ENCODE peak calls at places on chromosomes 11 and 22, in four cellular contexts. One of them, this sample, is unnamed.

GRCh38 chr22:32661296-32661695 is 140.2 kb upstream of the TIMP3 start:
- DNase-seq in bronchial epithelial cell: peak; percentile 49
- DNase-seq in omental fat pad: peak; percentile 35
- DNase-seq in BE2C: no peak
- DNase-seq in this sample: no peak

GRCh38 chr11:126355926-126356897 is 726 bp downstream of the ST3GAL4 start:
- DNase-seq in bronchial epithelial cell: no peak
- DNase-seq in omental fat pad: no peak
- DNase-seq in BE2C: no peak
- DNase-seq in this sample: peak; percentile 50

GRCh38 chr11:18578975-18579598 is 9.4 kb downstream of the UEVLD start:
- DNase-seq in bronchial epithelial cell: no peak
- DNase-seq in omental fat pad: no peak
- DNase-seq in BE2C: no peak
- DNase-seq in this sample: no peak

GRCh38 chr11:75786101-75786736 is 17.6 kb downstream of the DGAT2 start:
- DNase-seq in bronchial epithelial cell: no peak
- DNase-seq in omental fat pad: no peak
- DNase-seq in BE2C: no peak
- DNase-seq in this sample: no peak

GRCh38 chr11:128040603-128041002 is 546.8 kb downstream of the ETS1 start:
- DNase-seq in bronchial epithelial cell: no peak
- DNase-seq in omental fat pad: no peak
- DNase-seq in BE2C: no peak
- DNase-seq in this sample: no peak

GRCh38 chr11:123429336-123429735 is 733 bp upstream of the GRAMD1B start:
- DNase-seq in bronchial epithelial cell: peak; percentile 49
- DNase-seq in omental fat pad: no peak
- DNase-seq in BE2C: no peak
- DNase-seq in this sample: no peak

GRCh38 chr11:76408171-76408965 is 27.2 kb downstream of the GVQW3 start:
- DNase-seq in bronchial epithelial cell: no peak
- DNase-seq in omental fat pad: no peak
- DNase-seq in BE2C: peak; percentile 69
- DNase-seq in this sample: no peak

GRCh38 chr22:37999640-38000272 is 15.4 kb upstream of the SOX10 start:
- DNase-seq in bronchial epithelial cell: peak; percentile 95
- DNase-seq in omental fat pad: no peak
- DNase-seq in BE2C: peak; percentile 86
- DNase-seq in this sample: no peak

GRCh38 chr22:43919106-43919965 is 4.3 kb upstream of the PNPLA3 start:
- DNase-seq in bronchial epithelial cell: no peak
- DNase-seq in omental fat pad: no peak
- DNase-seq in BE2C: no peak
- DNase-seq in this sample: no peak

GRCh38 chr11:32817181-32817842 is 12.4 kb upstream of the PRRG4 start:
- DNase-seq in bronchial epithelial cell: peak; percentile 59
- DNase-seq in omental fat pad: no peak
- DNase-seq in BE2C: no peak
- DNase-seq in this sample: no peak

GRCh38 chr11:17352925-17353227 is 1.3 kb downstream of the NCR3LG1 start:
- DNase-seq in bronchial epithelial cell: no peak
- DNase-seq in omental fat pad: no peak
- DNase-seq in BE2C: no peak
- DNase-seq in this sample: no peak

GRCh38 chr11:69574383-69575255 is 66.3 kb upstream of the CCND1 start:
- DNase-seq in bronchial epithelial cell: no peak
- DNase-seq in omental fat pad: no peak
- DNase-seq in BE2C: peak; percentile 5
- DNase-seq in this sample: no peak

GRCh38 chr22:37223965-37224551 is 11.8 kb upstream of the SSTR3 start:
- DNase-seq in bronchial epithelial cell: no peak
- DNase-seq in omental fat pad: no peak
- DNase-seq in BE2C: no peak
- DNase-seq in this sample: no peak

GRCh38 chr22:25666308-25666707 is 75.7 kb upstream of the MYO18B start:
- DNase-seq in bronchial epithelial cell: no peak
- DNase-seq in omental fat pad: no peak
- DNase-seq in BE2C: peak; percentile 37
- DNase-seq in this sample: no peak

GRCh38 chr11:117220568-117220967 is 11.3 kb downstream of the PCSK7 start:
- DNase-seq in bronchial epithelial cell: no peak
- DNase-seq in omental fat pad: peak; percentile 23
- DNase-seq in BE2C: no peak
- DNase-seq in this sample: no peak

GRCh38 chr11:69702239-69702668 is 1.6 kb downstream of the FGF19 start:
- DNase-seq in bronchial epithelial cell: no peak
- DNase-seq in omental fat pad: no peak
- DNase-seq in BE2C: no peak
- DNase-seq in this sample: no peak

DNA sequence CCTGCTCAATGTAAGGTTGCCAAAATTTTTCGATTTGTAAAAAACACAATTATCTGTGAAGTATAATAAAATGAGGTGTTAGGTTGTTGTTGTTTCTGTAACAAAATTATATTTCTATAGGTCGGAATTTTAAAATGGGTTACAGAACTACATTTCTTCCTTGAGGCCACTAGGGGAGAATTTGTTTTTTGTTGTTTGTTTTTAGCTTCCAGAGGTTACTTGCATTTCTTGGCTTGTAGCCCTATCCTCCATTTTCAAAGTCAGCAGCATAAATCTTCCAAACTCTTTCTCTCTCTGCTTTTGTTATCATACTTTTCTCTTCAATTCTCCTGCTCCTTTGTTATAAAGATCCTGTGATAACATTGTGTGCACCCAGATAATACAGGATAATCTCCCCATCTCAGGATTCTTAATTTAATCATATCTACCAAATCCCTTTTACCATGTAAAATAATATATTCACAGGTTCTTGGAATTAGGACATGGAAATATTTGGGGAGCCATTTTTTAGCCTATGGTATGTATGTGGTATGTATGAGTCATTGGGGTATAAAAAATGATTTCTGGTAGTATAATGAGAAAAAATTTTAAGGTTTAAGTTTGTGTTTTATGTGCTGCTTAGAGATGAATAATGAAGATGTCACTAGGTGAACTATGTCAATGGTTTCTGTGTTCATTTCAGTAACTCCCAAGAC is 9.4 kb upstream of the PATL1 start:
- DNase-seq in bronchial epithelial cell: no peak
- DNase-seq in omental fat pad: no peak
- DNase-seq in BE2C: no peak
- DNase-seq in this sample: no peak
- TF ChIP-seq CTCF in bronchial epithelial cell: no peak
- TF ChIP-seq CTCF in omental fat pad: no peak
- TF ChIP-seq CTCF in BE2C: no peak
- TF ChIP-seq CTCF in this sample: peak; percentile 30

DNA sequence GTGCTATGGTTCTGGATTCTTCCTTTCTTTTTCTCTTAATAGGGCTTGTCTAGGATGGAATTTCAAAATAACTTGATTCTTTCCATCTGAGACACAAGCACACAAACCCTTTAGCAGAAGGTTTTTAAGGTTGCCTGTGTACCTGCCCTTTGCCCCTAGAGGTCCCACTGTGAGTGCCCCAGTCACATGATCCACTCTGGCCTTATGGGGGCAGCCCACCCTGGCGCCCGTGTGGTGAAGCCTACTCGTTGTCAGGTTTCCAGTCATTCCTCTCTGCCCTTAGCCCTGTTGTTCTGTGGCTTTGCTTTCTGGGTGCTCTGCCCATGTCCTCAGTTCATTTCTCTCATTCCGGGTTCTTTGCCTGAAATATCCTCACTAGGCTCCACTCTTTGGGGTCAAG is 51.8 kb downstream of the ZNRF3 start:
- DNase-seq in bronchial epithelial cell: no peak
- DNase-seq in omental fat pad: no peak
- DNase-seq in BE2C: no peak
- DNase-seq in this sample: no peak
- TF ChIP-seq CTCF in bronchial epithelial cell: no peak
- TF ChIP-seq CTCF in omental fat pad: no peak
- TF ChIP-seq CTCF in BE2C: no peak
- TF ChIP-seq CTCF in this sample: no peak

GRCh38 chr11:121157756-121158155 is 56.7 kb downstream of the TECTA start:
- DNase-seq in bronchial epithelial cell: no peak
- DNase-seq in omental fat pad: no peak
- DNase-seq in BE2C: no peak
- DNase-seq in this sample: no peak

GRCh38 chr11:121154473-121154872 is 53.4 kb downstream of the TECTA start:
- DNase-seq in bronchial epithelial cell: no peak
- DNase-seq in omental fat pad: no peak
- DNase-seq in BE2C: no peak
- DNase-seq in this sample: no peak

GRCh38 chr11:121152764-121153163 is 51.7 kb downstream of the TECTA start:
- DNase-seq in bronchial epithelial cell: no peak
- DNase-seq in omental fat pad: no peak
- DNase-seq in BE2C: no peak
- DNase-seq in this sample: no peak

GRCh38 chr11:121153472-121153871 is 52.4 kb downstream of the TECTA start:
- DNase-seq in bronchial epithelial cell: no peak
- DNase-seq in omental fat pad: no peak
- DNase-seq in BE2C: no peak
- DNase-seq in this sample: no peak
- TF ChIP-seq CTCF in bronchial epithelial cell: no peak
- TF ChIP-seq CTCF in omental fat pad: no peak
- TF ChIP-seq CTCF in BE2C: peak; percentile 13
- TF ChIP-seq CTCF in this sample: no peak

GRCh38 chr11:111982532-111983186 is 42.5 kb upstream of the DLAT start:
- DNase-seq in bronchial epithelial cell: no peak
- DNase-seq in omental fat pad: no peak
- DNase-seq in BE2C: no peak
- DNase-seq in this sample: no peak

GRCh38 chr11:111982019-111982464 is 43.2 kb upstream of the DLAT start:
- DNase-seq in bronchial epithelial cell: peak; percentile 65
- DNase-seq in omental fat pad: no peak
- DNase-seq in BE2C: peak; percentile 66
- DNase-seq in this sample: peak; percentile 72

GRCh38 chr11:111981270-111981669 is 43.9 kb upstream of the DLAT start:
- DNase-seq in bronchial epithelial cell: no peak
- DNase-seq in omental fat pad: no peak
- DNase-seq in BE2C: no peak
- DNase-seq in this sample: no peak

GRCh38 chr11:111986589-111986988 is 38.6 kb upstream of the DLAT start:
- DNase-seq in bronchial epithelial cell: peak; percentile 33
- DNase-seq in omental fat pad: no peak
- DNase-seq in BE2C: no peak
- DNase-seq in this sample: no peak

GRCh38 chr11:111983187-111983986 is 41.8 kb upstream of the DLAT start:
- DNase-seq in bronchial epithelial cell: peak; percentile 78
- DNase-seq in omental fat pad: no peak
- DNase-seq in BE2C: no peak
- DNase-seq in this sample: no peak
- TF ChIP-seq CTCF in bronchial epithelial cell: peak; percentile 11
- TF ChIP-seq CTCF in omental fat pad: no peak
- TF ChIP-seq CTCF in BE2C: no peak
- TF ChIP-seq CTCF in this sample: no peak

DNA sequence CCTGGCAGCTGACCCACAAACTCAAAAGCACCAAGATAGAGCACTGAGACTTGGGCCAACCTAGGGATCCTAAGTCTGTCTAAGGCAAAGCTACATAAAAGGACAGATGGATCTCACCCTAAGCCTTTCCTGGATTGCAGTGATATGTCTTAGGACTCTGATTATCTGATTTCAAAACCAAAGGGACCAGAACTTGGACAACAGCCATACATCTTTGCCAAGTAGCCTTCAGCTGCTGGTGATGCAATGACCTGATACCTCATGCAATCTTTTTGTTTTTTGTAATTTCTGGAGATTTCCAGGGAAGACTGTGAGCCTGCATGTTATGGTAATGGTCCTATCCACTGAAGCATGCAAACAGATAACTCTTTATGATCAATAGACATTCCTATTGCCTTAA is 230.4 kb upstream of the MTNR1B start:
- DNase-seq in bronchial epithelial cell: peak; percentile 5
- DNase-seq in omental fat pad: no peak
- DNase-seq in BE2C: no peak
- DNase-seq in this sample: no peak
- TF ChIP-seq CTCF in bronchial epithelial cell: no peak
- TF ChIP-seq CTCF in omental fat pad: no peak
- TF ChIP-seq CTCF in BE2C: no peak
- TF ChIP-seq CTCF in this sample: no peak

GRCh38 chr11:124640660-124641059 is 18.0 kb downstream of the TBRG1 start:
- DNase-seq in bronchial epithelial cell: peak; percentile 58
- DNase-seq in omental fat pad: no peak
- DNase-seq in BE2C: peak; percentile 19
- DNase-seq in this sample: no peak
- TF ChIP-seq CTCF in bronchial epithelial cell: no peak
- TF ChIP-seq CTCF in omental fat pad: no peak
- TF ChIP-seq CTCF in BE2C: peak; percentile 24
- TF ChIP-seq CTCF in this sample: no peak

DNA sequence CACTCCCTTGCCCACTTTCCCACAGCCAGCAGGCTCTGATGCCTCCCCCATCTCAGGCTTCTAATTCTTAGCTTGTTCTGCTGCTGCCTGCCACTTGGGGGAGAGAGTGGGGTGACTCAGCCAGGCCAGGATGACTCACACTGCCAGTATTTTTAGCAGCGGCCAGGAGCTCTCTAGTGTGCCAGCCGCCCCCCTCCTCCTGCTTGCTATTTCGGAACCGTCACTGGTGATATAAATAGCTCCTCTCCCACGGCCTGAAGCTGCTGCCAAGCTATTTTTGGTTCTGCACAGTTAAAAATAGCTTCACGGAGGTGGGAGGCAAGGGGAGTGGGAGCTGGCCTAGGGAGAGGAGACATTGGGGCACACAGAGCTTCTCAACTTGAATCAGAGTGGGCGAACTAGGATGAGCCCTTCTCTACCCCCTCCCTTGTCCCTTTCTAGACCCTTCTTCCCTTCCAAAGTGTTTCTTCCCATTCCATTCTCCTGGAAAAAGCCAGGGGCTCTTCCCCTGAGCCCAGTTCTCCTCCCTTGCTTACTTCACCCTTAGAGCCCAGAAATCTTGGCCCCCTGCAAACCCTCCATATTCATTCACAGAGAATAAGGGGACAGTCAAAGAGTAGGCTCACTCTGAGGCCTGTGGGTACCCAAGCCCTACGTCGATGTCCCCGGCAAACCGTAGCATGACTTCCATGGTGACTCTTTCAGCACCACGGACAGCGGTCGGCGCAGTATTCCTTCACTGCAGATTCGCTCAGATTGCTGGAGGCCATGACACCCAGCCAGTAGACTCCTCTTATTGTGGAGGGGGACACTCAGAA is 2.5 kb upstream of the NPAS4 start:
- DNase-seq in bronchial epithelial cell: peak; percentile 80
- DNase-seq in omental fat pad: peak; percentile 31
- DNase-seq in BE2C: peak; percentile 82
- DNase-seq in this sample: peak; percentile 90
- TF ChIP-seq CTCF in bronchial epithelial cell: peak; percentile 66
- TF ChIP-seq CTCF in omental fat pad: no peak
- TF ChIP-seq CTCF in BE2C: peak; percentile 67
- TF ChIP-seq CTCF in this sample: no peak

GRCh38 chr11:65932558-65932919 is 12.7 kb upstream of the TSGA10IP start:
- DNase-seq in bronchial epithelial cell: no peak
- DNase-seq in omental fat pad: no peak
- DNase-seq in BE2C: no peak
- DNase-seq in this sample: no peak
- TF ChIP-seq CTCF in bronchial epithelial cell: no peak
- TF ChIP-seq CTCF in omental fat pad: no peak
- TF ChIP-seq CTCF in BE2C: peak; percentile 3
- TF ChIP-seq CTCF in this sample: no peak